ENCODE peak calls at places on chromosomes 4 and X, in nine cellular contexts. F is right lobe of liver; A is transverse colon; L is left ventricle myocardium inferior; C is right atrium auricular region; Z is CD8-positive, alpha-beta T cell; W is OCI-LY7; Y is pancreas; T is upper lobe of right lung. O is an unnamed sample.
A peak's percentile ranks its signal among the peaks of the same experiment; 100 is the strongest.

GRCh38 chr4:113901994-113902787 is 77.3 kb downstream of the ARSJ start:
- DNase-seq in F (peak; percentile 77), A (peak; percentile 73), L (no peak), C (no peak), Z (peak; percentile 67), W (no peak), Y (peak; percentile 82), T (peak; percentile 78), O (no peak)

GRCh38 chr4:97106161-97106560 is 1037.1 kb downstream of the STPG2 start:
- DNase-seq in F (no peak), A (no peak), L (no peak), C (no peak), Z (no peak), W (no peak), Y (no peak), T (no peak), O (no peak)

GRCh38 chr4:7964890-7965662 is 25.4 kb upstream of the AFAP1 start:
- DNase-seq in F (peak; percentile 38), A (no peak), L (peak; percentile 60), C (peak; percentile 72), Z (peak; percentile 48), W (no peak), Y (no peak), T (no peak), O (no peak)

GRCh38 chr4:26346203-26346620 is 25.4 kb downstream of the RBPJ start:
- DNase-seq in F (no peak), A (no peak), L (no peak), C (no peak), Z (no peak), W (no peak), Y (no peak), T (no peak), O (no peak)

GRCh38 chrX:119763175-119763574 is 4.8 kb downstream of the SOWAHD start:
- DNase-seq in F (no peak), A (no peak), L (no peak), C (no peak), Z (no peak), W (no peak), Y (no peak), T (no peak), O (peak; percentile 48)

GRCh38 chr4:87805971-87806370 is 6.6 kb downstream of the IBSP start:
- DNase-seq in F (no peak), A (no peak), L (no peak), C (no peak), Z (no peak), W (no peak), Y (no peak), T (no peak), O (no peak)

GRCh38 chr4:154490589-154491340 is 834 bp downstream of the DCHS2 start:
- DNase-seq in F (no peak), A (peak; percentile 9), L (no peak), C (no peak), Z (no peak), W (no peak), Y (no peak), T (no peak), O (no peak)

GRCh38 chr4:40579983-40580382 is 49.7 kb downstream of the RBM47 start:
- DNase-seq in F (no peak), A (no peak), L (no peak), C (no peak), Z (no peak), W (no peak), Y (no peak), T (no peak), O (no peak)

GRCh38 chrX:155957843-155958242 is 39.7 kb upstream of the IL9R start:
- DNase-seq in F (no peak), A (no peak), L (no peak), C (no peak), Z (no peak), W (no peak), Y (no peak), T (no peak), O (no peak)

GRCh38 chr4:89161841-89162240 is 50.5 kb downstream of the TIGD2 start:
- DNase-seq in F (no peak), A (no peak), L (no peak), C (no peak), Z (no peak), W (no peak), Y (no peak), T (no peak), O (no peak)

GRCh38 chr4:3207531-3208037 is 41.4 kb upstream of the MSANTD1 start:
- DNase-seq in F (no peak), A (no peak), L (no peak), C (no peak), Z (no peak), W (no peak), Y (no peak), T (no peak), O (no peak)

GRCh38 chr4:47856713-47857112 is 18.8 kb upstream of the CORIN start:
- DNase-seq in F (no peak), A (no peak), L (no peak), C (no peak), Z (no peak), W (no peak), Y (no peak), T (no peak), O (no peak)

GRCh38 chr4:139665079-139665689 is 435 bp upstream of the MGST2 start:
- DNase-seq in F (no peak), A (no peak), L (no peak), C (no peak), Z (no peak), W (no peak), Y (no peak), T (no peak), O (no peak)

GRCh38 chr4:13876151-13876550 is 248.6 kb upstream of the BOD1L1 start:
- DNase-seq in F (no peak), A (no peak), L (no peak), C (no peak), Z (no peak), W (no peak), Y (no peak), T (no peak), O (no peak)

GRCh38 chr4:13887010-13887409 is 259.5 kb upstream of the BOD1L1 start:
- DNase-seq in F (no peak), A (no peak), L (no peak), C (no peak), Z (no peak), W (no peak), Y (no peak), T (no peak), O (no peak)

GRCh38 chr4:13876940-13877339 is 249.4 kb upstream of the BOD1L1 start:
- DNase-seq in F (no peak), A (no peak), L (no peak), C (no peak), Z (no peak), W (no peak), Y (no peak), T (no peak), O (no peak)

GRCh38 chr4:13881880-13882279 is 254.4 kb upstream of the BOD1L1 start:
- DNase-seq in F (no peak), A (no peak), L (no peak), C (no peak), Z (no peak), W (no peak), Y (no peak), T (no peak), O (no peak)
- TF ChIP-seq CTCF in F (no peak), A (no peak), L (peak; percentile 41), C (no peak), Z (no peak), W (no peak), Y (no peak), T (no peak), O (peak; percentile 50)

GRCh38 chr4:32219306-32220075 is 1499.3 kb downstream of the PCDH7 start:
- DNase-seq in F (no peak), A (no peak), L (no peak), C (no peak), Z (no peak), W (no peak), Y (no peak), T (no peak), O (no peak)
- H3K4me3 ChIP-seq in F (no peak overlapping the region), A (no peak overlapping the region), L (no peak overlapping the region), C (no peak overlapping the region), Z (no peak overlapping the region), W (no peak overlapping the region), Y (no peak overlapping the region), T (no peak overlapping the region), O (no peak overlapping the region)

GRCh38 chr4:37388672-37389368 is 144.3 kb downstream of the NWD2 start:
- DNase-seq in F (no peak), A (no peak), L (no peak), C (no peak), Z (no peak), W (no peak), Y (no peak), T (no peak), O (no peak)

GRCh38 chr4:37389967-37390580 is 145.5 kb downstream of the NWD2 start:
- DNase-seq in F (no peak), A (peak; percentile 31), L (no peak), C (no peak), Z (no peak), W (peak; percentile 57), Y (no peak), T (no peak), O (peak; percentile 45)

GRCh38 chr4:37393889-37394288 is 149.3 kb downstream of the NWD2 start:
- DNase-seq in F (no peak), A (no peak), L (no peak), C (no peak), Z (no peak), W (no peak), Y (no peak), T (no peak), O (no peak)

GRCh38 chr4:37389369-37389765 is 144.8 kb downstream of the NWD2 start:
- DNase-seq in F (no peak), A (no peak), L (no peak), C (no peak), Z (no peak), W (no peak), Y (no peak), T (no peak), O (no peak)

DNA sequence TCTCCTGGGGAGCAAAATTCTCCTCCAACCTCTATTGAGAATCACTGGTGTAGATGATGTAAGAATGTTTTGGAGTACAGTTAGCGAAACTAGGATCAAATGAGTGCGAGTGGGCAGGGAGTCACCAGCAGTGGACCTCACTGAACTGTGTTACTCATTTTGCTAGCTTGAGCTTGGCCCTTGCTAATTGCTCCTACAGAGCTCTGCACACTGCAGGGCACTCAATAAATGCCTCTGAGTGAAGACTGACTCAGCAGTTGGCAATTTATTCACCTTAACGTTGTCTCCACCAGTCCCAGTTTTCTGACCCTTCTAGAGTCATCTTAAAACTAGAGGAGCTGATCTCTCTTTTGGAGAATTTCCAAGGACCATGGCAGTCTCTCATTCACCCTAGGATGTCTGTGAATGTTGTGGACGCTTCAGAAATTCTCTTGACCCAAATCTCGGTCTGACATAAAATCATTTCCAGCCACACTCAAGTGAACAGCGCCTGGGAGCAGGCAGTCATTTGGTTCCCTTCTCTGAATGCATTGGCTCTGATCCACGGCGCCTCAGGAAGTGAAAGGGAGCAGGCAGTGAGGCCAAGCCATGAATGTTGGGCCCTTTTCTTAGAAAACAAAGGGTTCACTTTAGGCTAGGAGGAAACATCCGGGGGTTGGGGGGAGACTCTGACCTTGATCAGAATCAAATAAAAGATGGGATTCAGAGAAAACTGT is 148.2 kb downstream of the NWD2 start:
- DNase-seq in F (peak; percentile 42), A (peak; percentile 23), L (peak; percentile 45), C (no peak), Z (no peak), W (no peak), Y (no peak), T (no peak), O (no peak)
- H3K36me3 ChIP-seq in F (no peaks in the 10 kb centered on the region), A (no peaks in the 10 kb centered on the region), L (no peaks in the 10 kb centered on the region), C (no peaks in the 10 kb centered on the region), Z (no peaks in the 10 kb centered on the region), W (no peaks in the 10 kb centered on the region), Y (no peaks in the 10 kb centered on the region), T (no peaks in the 10 kb centered on the region), O (no peaks in the 10 kb centered on the region)

GRCh38 chr4:180665994-180666818 is 1577.0 kb upstream of the TENM3 start:
- DNase-seq in F (no peak), A (no peak), L (no peak), C (no peak), Z (no peak), W (peak; percentile 72), Y (no peak), T (no peak), O (peak; percentile 6)
- TF ChIP-seq CTCF in F (peak; percentile 63), A (peak; percentile 44), L (peak; percentile 50), C (no peak), Z (peak; percentile 32), W (peak; percentile 90), Y (no peak), T (peak; percentile 54), O (peak; percentile 74)